ENCODE peak calls at places on chromosomes 4 and X, in eight cellular contexts. One of them, this sample, is unnamed.

GRCh38 chr4:120055167-120055566 is 11.5 kb downstream of the MAD2L1 start:
- DNase-seq in HFF-Myc: no peak
- DNase-seq in WTC11: no peak
- DNase-seq in CD4-positive, alpha-beta T cell: no peak
- DNase-seq in astrocyte of the hippocampus: no peak
- DNase-seq in SK-N-SH: no peak
- DNase-seq in PC-3: no peak
- DNase-seq in T-helper 2 cell: no peak
- DNase-seq in this sample: no peak

GRCh38 chr4:54496412-54496811 is 161.3 kb upstream of the KIT start:
- DNase-seq in HFF-Myc: no peak
- DNase-seq in WTC11: no peak
- DNase-seq in CD4-positive, alpha-beta T cell: no peak
- DNase-seq in astrocyte of the hippocampus: no peak
- DNase-seq in SK-N-SH: no peak
- DNase-seq in PC-3: no peak
- DNase-seq in T-helper 2 cell: peak; percentile 52
- DNase-seq in this sample: no peak

GRCh38 chrX:45445745-45446412 is 245.2 kb upstream of the DIPK2B start:
- DNase-seq in HFF-Myc: peak; percentile 45
- DNase-seq in WTC11: no peak
- DNase-seq in CD4-positive, alpha-beta T cell: no peak
- DNase-seq in astrocyte of the hippocampus: peak; percentile 53
- DNase-seq in SK-N-SH: no peak
- DNase-seq in PC-3: peak; percentile 92
- DNase-seq in T-helper 2 cell: no peak
- DNase-seq in this sample: peak; percentile 89

GRCh38 chr4:152957437-152958185 is 21.5 kb downstream of the FHDC1 start:
- DNase-seq in HFF-Myc: no peak
- DNase-seq in WTC11: no peak
- DNase-seq in CD4-positive, alpha-beta T cell: no peak
- DNase-seq in astrocyte of the hippocampus: no peak
- DNase-seq in SK-N-SH: no peak
- DNase-seq in PC-3: no peak
- DNase-seq in T-helper 2 cell: no peak
- DNase-seq in this sample: peak; percentile 27

GRCh38 chr4:90137545-90137944 is 10.4 kb downstream of the CCSER1 start:
- DNase-seq in HFF-Myc: no peak
- DNase-seq in WTC11: no peak
- DNase-seq in CD4-positive, alpha-beta T cell: no peak
- DNase-seq in astrocyte of the hippocampus: peak; percentile 44
- DNase-seq in SK-N-SH: no peak
- DNase-seq in PC-3: peak; percentile 44
- DNase-seq in T-helper 2 cell: no peak
- DNase-seq in this sample: peak; percentile 13

GRCh38 chrX:56232221-56233082 is at the start of gene KLF8:
- DNase-seq in HFF-Myc: no peak
- DNase-seq in WTC11: peak; percentile 50
- DNase-seq in CD4-positive, alpha-beta T cell: peak; percentile 3
- DNase-seq in astrocyte of the hippocampus: peak; percentile 2
- DNase-seq in SK-N-SH: no peak
- DNase-seq in PC-3: no peak
- DNase-seq in T-helper 2 cell: peak; percentile 2
- DNase-seq in this sample: no peak

GRCh38 chrX:55220119-55220794 is at the start of gene PAGE5:
- DNase-seq in HFF-Myc: no peak
- DNase-seq in WTC11: no peak
- DNase-seq in CD4-positive, alpha-beta T cell: no peak
- DNase-seq in astrocyte of the hippocampus: no peak
- DNase-seq in SK-N-SH: peak; percentile 4
- DNase-seq in PC-3: no peak
- DNase-seq in T-helper 2 cell: no peak
- DNase-seq in this sample: peak; percentile 86

GRCh38 chrX:130118396-130118795 is 8.1 kb upstream of the ELF4 start:
- DNase-seq in HFF-Myc: peak; percentile 52
- DNase-seq in WTC11: no peak
- DNase-seq in CD4-positive, alpha-beta T cell: no peak
- DNase-seq in astrocyte of the hippocampus: peak; percentile 89
- DNase-seq in SK-N-SH: no peak
- DNase-seq in PC-3: peak; percentile 77
- DNase-seq in T-helper 2 cell: no peak
- DNase-seq in this sample: peak; percentile 50

GRCh38 chrX:56572975-56573374 is 9.5 kb downstream of the UBQLN2 start:
- DNase-seq in HFF-Myc: no peak
- DNase-seq in WTC11: no peak
- DNase-seq in CD4-positive, alpha-beta T cell: no peak
- DNase-seq in astrocyte of the hippocampus: no peak
- DNase-seq in SK-N-SH: no peak
- DNase-seq in PC-3: no peak
- DNase-seq in T-helper 2 cell: no peak
- DNase-seq in this sample: no peak

GRCh38 chr4:10017037-10017893 is 4.0 kb downstream of the SLC2A9 start:
- DNase-seq in HFF-Myc: no peak
- DNase-seq in WTC11: no peak
- DNase-seq in CD4-positive, alpha-beta T cell: no peak
- DNase-seq in astrocyte of the hippocampus: no peak
- DNase-seq in SK-N-SH: no peak
- DNase-seq in PC-3: no peak
- DNase-seq in T-helper 2 cell: no peak
- DNase-seq in this sample: no peak

GRCh38 chr4:139419388-139419914 is 34.5 kb upstream of the RAB33B start:
- DNase-seq in HFF-Myc: peak; percentile 37
- DNase-seq in WTC11: no peak
- DNase-seq in CD4-positive, alpha-beta T cell: no peak
- DNase-seq in astrocyte of the hippocampus: peak; percentile 17
- DNase-seq in SK-N-SH: no peak
- DNase-seq in PC-3: no peak
- DNase-seq in T-helper 2 cell: peak; percentile 13
- DNase-seq in this sample: peak; percentile 75

This sample was measured in HT1080.